ENCODE peak calls at places on chromosome 18, in nine cellular contexts. One of them, this sample, is unnamed.

GRCh38 chr18:68699043-68699442 is 15.9 kb downstream of the TMX3 start:
- DNase-seq in frontal cortex: no peak
- DNase-seq in brain microvascular endothelial cell: no peak
- DNase-seq in stimulated activated CD8-positive, alpha-beta memory T cell treated with anti-CD3 and anti-CD28 coated beads, Interleukin-15, amount 100 ng/mL, for 24 hours: no peak
- DNase-seq in B cell: no peak
- DNase-seq in endothelial cell of umbilical vein: no peak
- DNase-seq in NAMALWA: no peak
- DNase-seq in T-helper 1 cell: no peak
- DNase-seq in M059J: peak; percentile 19
- DNase-seq in this sample: no peak

GRCh38 chr18:74252032-74252380 is 39.8 kb downstream of the CYB5A start:
- DNase-seq in frontal cortex: no peak
- DNase-seq in brain microvascular endothelial cell: peak; percentile 29
- DNase-seq in stimulated activated CD8-positive, alpha-beta memory T cell treated with anti-CD3 and anti-CD28 coated beads, Interleukin-15, amount 100 ng/mL, for 24 hours: no peak
- DNase-seq in B cell: no peak
- DNase-seq in endothelial cell of umbilical vein: no peak
- DNase-seq in NAMALWA: no peak
- DNase-seq in T-helper 1 cell: no peak
- DNase-seq in M059J: peak; percentile 65
- DNase-seq in this sample: no peak

GRCh38 chr18:32437080-32437834 is 33.4 kb downstream of the GAREM1 start:
- DNase-seq in frontal cortex: no peak
- DNase-seq in brain microvascular endothelial cell: no peak
- DNase-seq in stimulated activated CD8-positive, alpha-beta memory T cell treated with anti-CD3 and anti-CD28 coated beads, Interleukin-15, amount 100 ng/mL, for 24 hours: no peak
- DNase-seq in B cell: no peak
- DNase-seq in endothelial cell of umbilical vein: no peak
- DNase-seq in NAMALWA: no peak
- DNase-seq in T-helper 1 cell: no peak
- DNase-seq in M059J: no peak
- DNase-seq in this sample: peak; percentile 76

GRCh38 chr18:34933880-34934689 is 107.1 kb upstream of the MAPRE2 start:
- DNase-seq in frontal cortex: no peak
- DNase-seq in brain microvascular endothelial cell: no peak
- DNase-seq in stimulated activated CD8-positive, alpha-beta memory T cell treated with anti-CD3 and anti-CD28 coated beads, Interleukin-15, amount 100 ng/mL, for 24 hours: no peak
- DNase-seq in B cell: no peak
- DNase-seq in endothelial cell of umbilical vein: no peak
- DNase-seq in NAMALWA: no peak
- DNase-seq in T-helper 1 cell: no peak
- DNase-seq in M059J: no peak
- DNase-seq in this sample: no peak

GRCh38 chr18:58635891-58636290 is 7.0 kb upstream of the ALPK2 start:
- DNase-seq in frontal cortex: no peak
- DNase-seq in brain microvascular endothelial cell: peak; percentile 26
- DNase-seq in stimulated activated CD8-positive, alpha-beta memory T cell treated with anti-CD3 and anti-CD28 coated beads, Interleukin-15, amount 100 ng/mL, for 24 hours: no peak
- DNase-seq in B cell: no peak
- DNase-seq in endothelial cell of umbilical vein: peak; percentile 36
- DNase-seq in NAMALWA: no peak
- DNase-seq in T-helper 1 cell: peak; percentile 53
- DNase-seq in M059J: peak; percentile 95
- DNase-seq in this sample: no peak

GRCh38 chr18:48833701-48834394 is 116.9 kb downstream of the SMAD7 start:
- DNase-seq in frontal cortex: no peak
- DNase-seq in brain microvascular endothelial cell: no peak
- DNase-seq in stimulated activated CD8-positive, alpha-beta memory T cell treated with anti-CD3 and anti-CD28 coated beads, Interleukin-15, amount 100 ng/mL, for 24 hours: no peak
- DNase-seq in B cell: peak; percentile 71
- DNase-seq in endothelial cell of umbilical vein: no peak
- DNase-seq in NAMALWA: peak; percentile 86
- DNase-seq in T-helper 1 cell: peak; percentile 87
- DNase-seq in M059J: peak; percentile 76
- DNase-seq in this sample: no peak

GRCh38 chr18:62030091-62030985 is 137.5 kb upstream of the RNF152 start:
- DNase-seq in frontal cortex: no peak
- DNase-seq in brain microvascular endothelial cell: no peak
- DNase-seq in stimulated activated CD8-positive, alpha-beta memory T cell treated with anti-CD3 and anti-CD28 coated beads, Interleukin-15, amount 100 ng/mL, for 24 hours: no peak
- DNase-seq in B cell: no peak
- DNase-seq in endothelial cell of umbilical vein: no peak
- DNase-seq in NAMALWA: no peak
- DNase-seq in T-helper 1 cell: no peak
- DNase-seq in M059J: peak; percentile 77
- DNase-seq in this sample: no peak

GRCh38 chr18:63365909-63366269 is 1.1 kb downstream of the KDSR start:
- DNase-seq in frontal cortex: peak; percentile 19
- DNase-seq in brain microvascular endothelial cell: no peak
- DNase-seq in stimulated activated CD8-positive, alpha-beta memory T cell treated with anti-CD3 and anti-CD28 coated beads, Interleukin-15, amount 100 ng/mL, for 24 hours: no peak
- DNase-seq in B cell: peak; percentile 21
- DNase-seq in endothelial cell of umbilical vein: no peak
- DNase-seq in NAMALWA: no peak
- DNase-seq in T-helper 1 cell: no peak
- DNase-seq in M059J: no peak
- DNase-seq in this sample: no peak

GRCh38 chr18:22493255-22493654 is 75.5 kb upstream of the CTAGE1 start:
- DNase-seq in frontal cortex: no peak
- DNase-seq in brain microvascular endothelial cell: no peak
- DNase-seq in stimulated activated CD8-positive, alpha-beta memory T cell treated with anti-CD3 and anti-CD28 coated beads, Interleukin-15, amount 100 ng/mL, for 24 hours: no peak
- DNase-seq in B cell: no peak
- DNase-seq in endothelial cell of umbilical vein: no peak
- DNase-seq in NAMALWA: no peak
- DNase-seq in T-helper 1 cell: no peak
- DNase-seq in M059J: peak; percentile 55
- DNase-seq in this sample: no peak

GRCh38 chr18:35693829-35694228 is 112.3 kb downstream of the GALNT1 start:
- DNase-seq in frontal cortex: no peak
- DNase-seq in brain microvascular endothelial cell: no peak
- DNase-seq in stimulated activated CD8-positive, alpha-beta memory T cell treated with anti-CD3 and anti-CD28 coated beads, Interleukin-15, amount 100 ng/mL, for 24 hours: no peak
- DNase-seq in B cell: no peak
- DNase-seq in endothelial cell of umbilical vein: no peak
- DNase-seq in NAMALWA: no peak
- DNase-seq in T-helper 1 cell: no peak
- DNase-seq in M059J: no peak
- DNase-seq in this sample: no peak

GRCh38 chr18:50727721-50728470 is 91.9 kb downstream of the MRO start:
- DNase-seq in frontal cortex: no peak
- DNase-seq in brain microvascular endothelial cell: no peak
- DNase-seq in stimulated activated CD8-positive, alpha-beta memory T cell treated with anti-CD3 and anti-CD28 coated beads, Interleukin-15, amount 100 ng/mL, for 24 hours: no peak
- DNase-seq in B cell: no peak
- DNase-seq in endothelial cell of umbilical vein: no peak
- DNase-seq in NAMALWA: no peak
- DNase-seq in T-helper 1 cell: no peak
- DNase-seq in M059J: no peak
- DNase-seq in this sample: peak; percentile 95

GRCh38 chr18:11794195-11794594 is 57.0 kb upstream of the CHMP1B start:
- DNase-seq in frontal cortex: no peak
- DNase-seq in brain microvascular endothelial cell: no peak
- DNase-seq in stimulated activated CD8-positive, alpha-beta memory T cell treated with anti-CD3 and anti-CD28 coated beads, Interleukin-15, amount 100 ng/mL, for 24 hours: no peak
- DNase-seq in B cell: no peak
- DNase-seq in endothelial cell of umbilical vein: no peak
- DNase-seq in NAMALWA: no peak
- DNase-seq in T-helper 1 cell: no peak
- DNase-seq in M059J: no peak
- DNase-seq in this sample: no peak

GRCh38 chr18:26464128-26465011 is 84.0 kb downstream of the KCTD1 start:
- DNase-seq in frontal cortex: no peak
- DNase-seq in brain microvascular endothelial cell: no peak
- DNase-seq in stimulated activated CD8-positive, alpha-beta memory T cell treated with anti-CD3 and anti-CD28 coated beads, Interleukin-15, amount 100 ng/mL, for 24 hours: no peak
- DNase-seq in B cell: no peak
- DNase-seq in endothelial cell of umbilical vein: no peak
- DNase-seq in NAMALWA: no peak
- DNase-seq in T-helper 1 cell: no peak
- DNase-seq in M059J: no peak
- DNase-seq in this sample: no peak

GRCh38 chr18:9855686-9856085 is 30.1 kb upstream of the TXNDC2 start:
- DNase-seq in frontal cortex: no peak
- DNase-seq in brain microvascular endothelial cell: no peak
- DNase-seq in stimulated activated CD8-positive, alpha-beta memory T cell treated with anti-CD3 and anti-CD28 coated beads, Interleukin-15, amount 100 ng/mL, for 24 hours: no peak
- DNase-seq in B cell: no peak
- DNase-seq in endothelial cell of umbilical vein: no peak
- DNase-seq in NAMALWA: no peak
- DNase-seq in T-helper 1 cell: no peak
- DNase-seq in M059J: no peak
- DNase-seq in this sample: no peak

GRCh38 chr18:77138270-77138669 is 5.7 kb upstream of the MBP start:
- DNase-seq in frontal cortex: no peak
- DNase-seq in brain microvascular endothelial cell: no peak
- DNase-seq in stimulated activated CD8-positive, alpha-beta memory T cell treated with anti-CD3 and anti-CD28 coated beads, Interleukin-15, amount 100 ng/mL, for 24 hours: no peak
- DNase-seq in B cell: no peak
- DNase-seq in endothelial cell of umbilical vein: no peak
- DNase-seq in NAMALWA: no peak
- DNase-seq in T-helper 1 cell: no peak
- DNase-seq in M059J: no peak
- DNase-seq in this sample: peak; percentile 6

GRCh38 chr18:74682141-74682997 is 84.7 kb downstream of the ZNF407 start:
- DNase-seq in frontal cortex: no peak
- DNase-seq in brain microvascular endothelial cell: no peak
- DNase-seq in stimulated activated CD8-positive, alpha-beta memory T cell treated with anti-CD3 and anti-CD28 coated beads, Interleukin-15, amount 100 ng/mL, for 24 hours: no peak
- DNase-seq in B cell: no peak
- DNase-seq in endothelial cell of umbilical vein: no peak
- DNase-seq in NAMALWA: no peak
- DNase-seq in T-helper 1 cell: no peak
- DNase-seq in M059J: peak; percentile 24
- DNase-seq in this sample: peak; percentile 3

GRCh38 chr18:31679133-31679731 is 5.1 kb downstream of the B4GALT6 start:
- DNase-seq in frontal cortex: no peak
- DNase-seq in brain microvascular endothelial cell: peak; percentile 43
- DNase-seq in stimulated activated CD8-positive, alpha-beta memory T cell treated with anti-CD3 and anti-CD28 coated beads, Interleukin-15, amount 100 ng/mL, for 24 hours: no peak
- DNase-seq in B cell: no peak
- DNase-seq in endothelial cell of umbilical vein: peak; percentile 93
- DNase-seq in NAMALWA: no peak
- DNase-seq in T-helper 1 cell: no peak
- DNase-seq in M059J: peak; percentile 69
- DNase-seq in this sample: no peak

GRCh38 chr18:76496200-76496890 is 1.3 kb upstream of the ZNF516 start:
- DNase-seq in frontal cortex: no peak
- DNase-seq in brain microvascular endothelial cell: peak; percentile 48
- DNase-seq in stimulated activated CD8-positive, alpha-beta memory T cell treated with anti-CD3 and anti-CD28 coated beads, Interleukin-15, amount 100 ng/mL, for 24 hours: no peak
- DNase-seq in B cell: peak; percentile 45
- DNase-seq in endothelial cell of umbilical vein: no peak
- DNase-seq in NAMALWA: peak; percentile 81
- DNase-seq in T-helper 1 cell: no peak
- DNase-seq in M059J: no peak
- DNase-seq in this sample: no peak

GRCh38 chr18:47997338-47997780 is 66.9 kb upstream of the SMAD2 start:
- DNase-seq in frontal cortex: no peak
- DNase-seq in brain microvascular endothelial cell: no peak
- DNase-seq in stimulated activated CD8-positive, alpha-beta memory T cell treated with anti-CD3 and anti-CD28 coated beads, Interleukin-15, amount 100 ng/mL, for 24 hours: no peak
- DNase-seq in B cell: no peak
- DNase-seq in endothelial cell of umbilical vein: no peak
- DNase-seq in NAMALWA: peak; percentile 52
- DNase-seq in T-helper 1 cell: no peak
- DNase-seq in M059J: peak; percentile 58
- DNase-seq in this sample: no peak

GRCh38 chr18:32360682-32361345 is 109.9 kb downstream of the GAREM1 start:
- DNase-seq in frontal cortex: no peak
- DNase-seq in brain microvascular endothelial cell: no peak
- DNase-seq in stimulated activated CD8-positive, alpha-beta memory T cell treated with anti-CD3 and anti-CD28 coated beads, Interleukin-15, amount 100 ng/mL, for 24 hours: no peak
- DNase-seq in B cell: no peak
- DNase-seq in endothelial cell of umbilical vein: no peak
- DNase-seq in NAMALWA: peak; percentile 7
- DNase-seq in T-helper 1 cell: no peak
- DNase-seq in M059J: no peak
- DNase-seq in this sample: no peak

GRCh38 chr18:40235881-40236280 is 1719.2 kb upstream of the PIK3C3 start:
- DNase-seq in frontal cortex: peak; percentile 2
- DNase-seq in brain microvascular endothelial cell: no peak
- DNase-seq in stimulated activated CD8-positive, alpha-beta memory T cell treated with anti-CD3 and anti-CD28 coated beads, Interleukin-15, amount 100 ng/mL, for 24 hours: no peak
- DNase-seq in B cell: no peak
- DNase-seq in endothelial cell of umbilical vein: no peak
- DNase-seq in NAMALWA: no peak
- DNase-seq in T-helper 1 cell: no peak
- DNase-seq in M059J: no peak
- DNase-seq in this sample: no peak

GRCh38 chr18:3061581-3062416 is 48.9 kb upstream of the LPIN2 start:
- DNase-seq in frontal cortex: no peak
- DNase-seq in brain microvascular endothelial cell: no peak
- DNase-seq in stimulated activated CD8-positive, alpha-beta memory T cell treated with anti-CD3 and anti-CD28 coated beads, Interleukin-15, amount 100 ng/mL, for 24 hours: no peak
- DNase-seq in B cell: no peak
- DNase-seq in endothelial cell of umbilical vein: no peak
- DNase-seq in NAMALWA: no peak
- DNase-seq in T-helper 1 cell: peak; percentile 78
- DNase-seq in M059J: peak; percentile 75
- DNase-seq in this sample: no peak

GRCh38 chr18:3664563-3665178 is 214.7 kb downstream of the TGIF1 start:
- DNase-seq in frontal cortex: no peak
- DNase-seq in brain microvascular endothelial cell: no peak
- DNase-seq in stimulated activated CD8-positive, alpha-beta memory T cell treated with anti-CD3 and anti-CD28 coated beads, Interleukin-15, amount 100 ng/mL, for 24 hours: no peak
- DNase-seq in B cell: no peak
- DNase-seq in endothelial cell of umbilical vein: no peak
- DNase-seq in NAMALWA: peak; percentile 11
- DNase-seq in T-helper 1 cell: no peak
- DNase-seq in M059J: no peak
- DNase-seq in this sample: no peak

GRCh38 chr18:35458271-35458670 is 39.5 kb downstream of the INO80C start:
- DNase-seq in frontal cortex: no peak
- DNase-seq in brain microvascular endothelial cell: no peak
- DNase-seq in stimulated activated CD8-positive, alpha-beta memory T cell treated with anti-CD3 and anti-CD28 coated beads, Interleukin-15, amount 100 ng/mL, for 24 hours: no peak
- DNase-seq in B cell: no peak
- DNase-seq in endothelial cell of umbilical vein: no peak
- DNase-seq in NAMALWA: no peak
- DNase-seq in T-helper 1 cell: no peak
- DNase-seq in M059J: no peak
- DNase-seq in this sample: no peak

GRCh38 chr18:78792736-78793135 is 186.9 kb upstream of the SALL3 start:
- DNase-seq in frontal cortex: no peak
- DNase-seq in brain microvascular endothelial cell: no peak
- DNase-seq in stimulated activated CD8-positive, alpha-beta memory T cell treated with anti-CD3 and anti-CD28 coated beads, Interleukin-15, amount 100 ng/mL, for 24 hours: no peak
- DNase-seq in B cell: no peak
- DNase-seq in endothelial cell of umbilical vein: no peak
- DNase-seq in NAMALWA: no peak
- DNase-seq in T-helper 1 cell: no peak
- DNase-seq in M059J: no peak
- DNase-seq in this sample: no peak

GRCh38 chr18:23498877-23499570 is 4.3 kb upstream of the RMC1 start:
- DNase-seq in frontal cortex: peak; percentile 36
- DNase-seq in brain microvascular endothelial cell: peak; percentile 75
- DNase-seq in stimulated activated CD8-positive, alpha-beta memory T cell treated with anti-CD3 and anti-CD28 coated beads, Interleukin-15, amount 100 ng/mL, for 24 hours: peak; percentile 24
- DNase-seq in B cell: peak; percentile 47
- DNase-seq in endothelial cell of umbilical vein: peak; percentile 54
- DNase-seq in NAMALWA: peak; percentile 89
- DNase-seq in T-helper 1 cell: peak; percentile 79
- DNase-seq in M059J: peak; percentile 80
- DNase-seq in this sample: peak; percentile 51

GRCh38 chr18:21896732-21897336 is 156.2 kb downstream of the MIB1 start:
- DNase-seq in frontal cortex: no peak
- DNase-seq in brain microvascular endothelial cell: no peak
- DNase-seq in stimulated activated CD8-positive, alpha-beta memory T cell treated with anti-CD3 and anti-CD28 coated beads, Interleukin-15, amount 100 ng/mL, for 24 hours: no peak
- DNase-seq in B cell: no peak
- DNase-seq in endothelial cell of umbilical vein: no peak
- DNase-seq in NAMALWA: no peak
- DNase-seq in T-helper 1 cell: no peak
- DNase-seq in M059J: no peak
- DNase-seq in this sample: no peak

GRCh38 chr18:12304351-12305210 is 3.5 kb upstream of the TUBB6 start:
- DNase-seq in frontal cortex: no peak
- DNase-seq in brain microvascular endothelial cell: no peak
- DNase-seq in stimulated activated CD8-positive, alpha-beta memory T cell treated with anti-CD3 and anti-CD28 coated beads, Interleukin-15, amount 100 ng/mL, for 24 hours: no peak
- DNase-seq in B cell: no peak
- DNase-seq in endothelial cell of umbilical vein: no peak
- DNase-seq in NAMALWA: no peak
- DNase-seq in T-helper 1 cell: no peak
- DNase-seq in M059J: peak; percentile 49
- DNase-seq in this sample: no peak

This sample was measured in G401.